ENCODE peak calls at places on chromosomes 3 and 15, in seven cellular contexts. E, B, Z, A, F, P and L are unnamed samples.

GRCh38 chr15:33618300-33618699 is 307.5 kb downstream of the RYR3 start:
- DNase-seq in E (no peak), B (no peak), Z (no peak), A (no peak), F (no peak), P (no peak), L (no peak)

GRCh38 chr15:53836618-53837017 is 77.2 kb upstream of the WDR72 start:
- DNase-seq in E (no peak), B (no peak), Z (no peak), A (peak), F (no peak), P (no peak), L (no peak)

GRCh38 chr3:12070098-12070497 is 65.9 kb downstream of the SYN2 start:
- DNase-seq in E (no peak), B (no peak), Z (no peak), A (no peak), F (no peak), P (no peak), L (no peak)

GRCh38 chr3:79361748-79362378 is 405.9 kb downstream of the ROBO1 start:
- DNase-seq in E (no peak), B (no peak), Z (peak), A (peak), F (peak), P (no peak), L (no peak)

GRCh38 chr3:171309906-171310359 is 150.3 kb downstream of the TNIK start:
- DNase-seq in E (no peak), B (no peak), Z (no peak), A (no peak), F (peak), P (no peak), L (no peak)

GRCh38 chr3:158768361-158768787 is 33.5 kb upstream of the MFSD1 start:
- DNase-seq in E (peak), B (peak), Z (no peak), A (no peak), F (peak), P (no peak), L (no peak)

GRCh38 chr3:82791241-82791640 is 1029.8 kb upstream of the GBE1 start:
- DNase-seq in E (no peak), B (no peak), Z (no peak), A (no peak), F (no peak), P (no peak), L (no peak)

GRCh38 chr15:77224352-77224751 is 153.4 kb upstream of the TSPAN3 start:
- DNase-seq in E (no peak), B (no peak), Z (no peak), A (no peak), F (peak), P (no peak), L (no peak)

GRCh38 chr3:136311256-136311655 is 61.1 kb downstream of the PCCB start:
- DNase-seq in E (no peak), B (no peak), Z (no peak), A (no peak), F (no peak), P (no peak), L (no peak)

GRCh38 chr3:5299146-5299545 is 111.6 kb downstream of the EDEM1 start:
- DNase-seq in E (no peak), B (no peak), Z (no peak), A (no peak), F (no peak), P (no peak), L (no peak)

GRCh38 chr3:31356941-31357340 is 175.8 kb upstream of the STT3B start:
- DNase-seq in E (no peak), B (peak), Z (no peak), A (no peak), F (no peak), P (no peak), L (no peak)

GRCh38 chr3:172915911-172916514 is 165.5 kb downstream of the ECT2 start:
- DNase-seq in E (no peak), B (no peak), Z (no peak), A (peak), F (no peak), P (no peak), L (no peak)

GRCh38 chr3:127211118-127212060 is 18.5 kb downstream of the PRR23E start:
- DNase-seq in E (no peak), B (no peak), Z (no peak), A (no peak), F (no peak), P (no peak), L (no peak)

GRCh38 chr3:48405343-48405881 is 24.5 kb downstream of the PLXNB1 start:
- DNase-seq in E (no peak), B (no peak), Z (no peak), A (no peak), F (no peak), P (no peak), L (peak)

GRCh38 chr3:161600185-161600584 is 103.6 kb downstream of the OTOL1 start:
- DNase-seq in E (no peak), B (no peak), Z (no peak), A (no peak), F (no peak), P (no peak), L (no peak)